ENCODE peak calls at places on chromosome 5, in four cellular contexts. A is GM13976, E is NCI-H510A treated with DMSO at 0.1 percent for 48 hours, K is mesothelial cell of epicardium. Z is an unnamed sample.

GRCh38 chr5:74044936-74045335 is 418.9 kb downstream of the ARHGEF28 start:
- DNase-seq in E (no peak), K (no peak), A (no peak), Z (no peak)

GRCh38 chr5:100270323-100270771 is 264.8 kb upstream of the FAM174A start:
- DNase-seq in A (no peak), K (no peak), E (no peak), Z (no peak)

GRCh38 chr5:3856036-3856435 is 260.4 kb downstream of the IRX1 start:
- DNase-seq in A (no peak), E (no peak), K (no peak), Z (no peak)

GRCh38 chr5:5683174-5683573 is 260.7 kb downstream of the ICE1 start:
- DNase-seq in A (no peak), E (no peak), K (no peak), Z (no peak)

GRCh38 chr5:84274585-84275468 is 109.9 kb downstream of the EDIL3 start:
- DNase-seq in K (no peak), A (peak), E (no peak), Z (no peak)

GRCh38 chr5:180589771-180590542 is 1.3 kb downstream of the SCGB3A1 start:
- DNase-seq in A (no peak), E (no peak), K (no peak), Z (no peak)

GRCh38 chr5:11925701-11926100 is 21.5 kb upstream of the CTNND2 start:
- DNase-seq in K (no peak), E (no peak), A (no peak), Z (no peak)

GRCh38 chr5:18740301-18740700 is 1106.0 kb downstream of the TAF11L14 start:
- DNase-seq in A (no peak), K (no peak), E (no peak), Z (no peak)

GRCh38 chr5:126445502-126446174 is 22.4 kb downstream of the GRAMD2B start:
- DNase-seq in E (no peak), A (no peak), K (no peak), Z (no peak)

GRCh38 chr5:51345106-51345505 is 38.1 kb upstream of the ISL1 start:
- DNase-seq in E (no peak), A (no peak), K (no peak), Z (no peak)

GRCh38 chr5:44167540-44167939 is 221.7 kb downstream of the FGF10 start:
- DNase-seq in K (no peak), E (no peak), A (no peak), Z (no peak)

GRCh38 chr5:12901696-12902095 is 997.5 kb upstream of the CTNND2 start:
- DNase-seq in E (no peak), A (no peak), K (no peak), Z (no peak)

GRCh38 chr5:123936548-123936947 is 424.6 kb downstream of the CSNK1G3 start:
- DNase-seq in E (no peak), K (no peak), A (no peak), Z (no peak)

GRCh38 chr5:55533806-55534435 is 843 bp downstream of the PLPP1 start:
- DNase-seq in A (peak), E (peak), K (peak), Z (peak)

GRCh38 chr5:146541956-146542849 is 26.2 kb upstream of the GPR151 start:
- DNase-seq in K (peak), E (peak), A (peak), Z (peak)

GRCh38 chr5:33828611-33829286 is 63.0 kb downstream of the ADAMTS12 start:
- DNase-seq in E (no peak), A (no peak), K (no peak), Z (no peak)

GRCh38 chr5:10985091-10985490 is 224.1 kb upstream of the DAP start:
- DNase-seq in K (no peak), A (no peak), E (no peak), Z (no peak)

GRCh38 chr5:69484891-69485290 is 7.7 kb upstream of the OCLN start:
- DNase-seq in K (no peak), A (no peak), E (no peak), Z (no peak)

GRCh38 chr5:92613546-92613945 is 967.5 kb downstream of the NR2F1-AS1 start:
- DNase-seq in E (no peak), A (no peak), K (no peak), Z (no peak)

GRCh38 chr5:163252951-163253350 is 184.4 kb upstream of the CCNG1 start:
- DNase-seq in A (no peak), E (no peak), K (no peak), Z (no peak)

GRCh38 chr5:125317546-125317995 is 571.1 kb upstream of the ZNF608 start:
- DNase-seq in A (no peak), E (no peak), K (no peak), Z (no peak)

GRCh38 chr5:172003750-172004149 is 2.7 kb downstream of the FBXW11 start:
- DNase-seq in E (no peak), A (no peak), K (no peak), Z (no peak)

GRCh38 chr5:30849801-30850370 is 343.6 kb upstream of the CDH6 start:
- DNase-seq in K (no peak), A (no peak), E (no peak), Z (no peak)

GRCh38 chr5:134584662-134585061 is 48.0 kb downstream of the SAR1B start:
- DNase-seq in E (no peak), A (no peak), K (no peak), Z (no peak)

GRCh38 chr5:141611289-141611688 is 7.5 kb downstream of the DIAPH1 start:
- DNase-seq in A (no peak), E (no peak), K (no peak), Z (no peak)

GRCh38 chr5:67297376-67297775 is 100.8 kb upstream of the CD180 start:
- DNase-seq in K (no peak), A (no peak), E (peak), Z (no peak)

GRCh38 chr5:142192799-142193428 is 84.3 kb downstream of the NDFIP1 start:
- DNase-seq in A (no peak), E (no peak), K (no peak), Z (no peak)

GRCh38 chr5:37146896-37147295 is 102.3 kb downstream of the CPLANE1 start:
- DNase-seq in K (no peak), E (no peak), A (no peak), Z (no peak)

GRCh38 chr5:121805931-121806330 is 45.8 kb upstream of the FTMT start:
- DNase-seq in A (no peak), K (no peak), E (no peak), Z (no peak)

GRCh38 chr5:9774472-9775079 is 144.4 kb upstream of the TAS2R1 start:
- DNase-seq in E (no peak), A (no peak), K (no peak), Z (no peak)

GRCh38 chr5:83925321-83925877 is 204.7 kb upstream of the HAPLN1 start:
- DNase-seq in K (no peak), E (no peak), A (no peak), Z (no peak)

GRCh38 chr5:50501510-50502209 is 60.6 kb upstream of the EMB start:
- DNase-seq in E (no peak), A (peak), K (no peak), Z (no peak)

GRCh38 chr5:180284161-180284560 is 7.7 kb downstream of the MAPK9 start:
- DNase-seq in K (no peak), A (no peak), E (no peak), Z (no peak)

Z was measured in NCI-H2029.